ENCODE peak calls at places on chromosomes 11 and 22, in seven cellular contexts. N is SW 1271, T is AG04450, I is NCI-H1694 treated with DMSO at 0.1 percent for 48 hours, O is mucosa of descending colon, U is hepatocyte, V is ascending aorta. K is an unnamed sample.

GRCh38 chr11:11332141-11332710 is 20.8 kb downstream of the CSNK2A3 start:
- DNase-seq in N (no peak), T (no peak), I (no peak), O (no peak), U (no peak), V (no peak), K (no peak)

GRCh38 chr11:122791836-122792235 is 46.5 kb upstream of the CRTAM start:
- DNase-seq in N (no peak), T (peak; percentile 30), I (no peak), O (no peak), U (peak; percentile 29), V (no peak), K (no peak)

GRCh38 chr22:39415506-39415905 is 15.9 kb downstream of the TAB1 start:
- DNase-seq in N (no peak), T (no peak), I (no peak), O (peak; percentile 27), U (peak; percentile 3), V (no peak), K (no peak)

GRCh38 chr11:10866893-10867331 is 9.1 kb upstream of the ZBED5 start:
- DNase-seq in N (no peak), T (peak; percentile 34), I (peak; percentile 6), O (no peak), U (peak; percentile 54), V (no peak), K (no peak)

GRCh38 chr11:75306529-75306928 is 44.9 kb downstream of the ARRB1 start:
- DNase-seq in N (no peak), T (no peak), I (no peak), O (peak; percentile 40), U (no peak), V (no peak), K (no peak)

GRCh38 chr11:12497431-12497830 is 120.1 kb downstream of the PARVA start:
- DNase-seq in N (no peak), T (no peak), I (no peak), O (no peak), U (no peak), V (no peak), K (no peak)

GRCh38 chr11:70880416-70880815 is 372.0 kb downstream of the SHANK2 start:
- DNase-seq in N (no peak), T (no peak), I (no peak), O (no peak), U (no peak), V (no peak), K (no peak)

GRCh38 chr22:23834830-23835772 is 3.7 kb downstream of the DERL3 start:
- DNase-seq in N (no peak), T (no peak), I (no peak), O (peak; percentile 55), U (no peak), V (peak; percentile 65), K (no peak)

GRCh38 chr11:95230054-95231034 is 658 bp downstream of the SESN3 start:
- DNase-seq in N (peak; percentile 79), T (no peak), I (no peak), O (peak; percentile 59), U (peak; percentile 47), V (peak; percentile 63), K (no peak)

GRCh38 chr11:12213920-12214319 is 103.5 kb downstream of the MICAL2 start:
- DNase-seq in N (no peak), T (no peak), I (no peak), O (no peak), U (no peak), V (no peak), K (no peak)